ENCODE peak calls at places on chromosome 2, in four cellular contexts. M is hepatocyte, Z is NB4, Y is heart right ventricle. R is an unnamed sample.

GRCh38 chr2:78201064-78201575 is 678.9 kb upstream of the LRRTM4 start:
- DNase-seq in M (no peak), Z (no peak), Y (no peak), R (no peak)

GRCh38 chr2:73998933-73999332 is 14.2 kb downstream of the TET3 start:
- DNase-seq in M (no peak), Z (no peak), Y (no peak), R (no peak)

GRCh38 chr2:214713080-214713830 is 96.2 kb downstream of the BARD1 start:
- DNase-seq in M (no peak), Z (no peak), Y (no peak), R (no peak)

GRCh38 chr2:15727396-15728246 is 136.0 kb downstream of the DDX1 start:
- DNase-seq in M (no peak), Z (no peak), Y (no peak), R (no peak)

GRCh38 chr2:172623249-172623965 is 67.5 kb downstream of the PDK1 start:
- DNase-seq in M (no peak), Z (no peak), Y (no peak), R (peak)

GRCh38 chr2:73418343-73418742 is 32.7 kb downstream of the ALMS1 start:
- DNase-seq in M (peak), Z (peak), Y (peak), R (peak)

GRCh38 chr2:19754907-19755306 is 146.9 kb downstream of the TTC32 start:
- DNase-seq in M (no peak), Z (no peak), Y (no peak), R (no peak)

GRCh38 chr2:109558076-109558882 is 55.5 kb downstream of the SEPTIN10 start:
- DNase-seq in M (peak), Z (peak), Y (no peak), R (peak)

GRCh38 chr2:6326958-6327357 is 538.7 kb downstream of the CMPK2 start:
- DNase-seq in M (no peak), Z (no peak), Y (no peak), R (no peak)

DNA sequence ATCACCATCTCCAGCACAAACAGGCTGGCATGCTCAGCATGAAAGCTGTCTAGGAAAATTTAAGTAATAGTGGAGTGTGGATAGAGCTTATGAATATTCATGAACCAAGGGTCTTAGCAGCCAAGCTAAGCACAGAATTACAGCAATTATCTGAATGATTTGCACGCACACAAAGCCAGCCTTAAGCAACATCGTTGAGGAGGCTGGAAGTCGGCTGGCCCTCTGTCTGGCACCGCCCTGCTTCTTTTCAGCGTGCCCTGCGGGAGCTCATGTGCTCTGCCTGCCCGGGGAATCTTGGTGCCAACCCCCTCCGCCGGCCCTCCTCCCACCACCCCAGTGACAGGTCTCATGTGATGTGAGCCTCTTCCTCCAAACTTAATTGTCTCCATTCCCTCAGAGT is 540.1 kb downstream of the CMPK2 start:
- DNase-seq in M (no peak), Z (no peak), Y (no peak), R (no peak)
- H3K4me3 ChIP-seq in M (no peak), Z (no peak), Y (no peak), R (no peak)

DNA sequence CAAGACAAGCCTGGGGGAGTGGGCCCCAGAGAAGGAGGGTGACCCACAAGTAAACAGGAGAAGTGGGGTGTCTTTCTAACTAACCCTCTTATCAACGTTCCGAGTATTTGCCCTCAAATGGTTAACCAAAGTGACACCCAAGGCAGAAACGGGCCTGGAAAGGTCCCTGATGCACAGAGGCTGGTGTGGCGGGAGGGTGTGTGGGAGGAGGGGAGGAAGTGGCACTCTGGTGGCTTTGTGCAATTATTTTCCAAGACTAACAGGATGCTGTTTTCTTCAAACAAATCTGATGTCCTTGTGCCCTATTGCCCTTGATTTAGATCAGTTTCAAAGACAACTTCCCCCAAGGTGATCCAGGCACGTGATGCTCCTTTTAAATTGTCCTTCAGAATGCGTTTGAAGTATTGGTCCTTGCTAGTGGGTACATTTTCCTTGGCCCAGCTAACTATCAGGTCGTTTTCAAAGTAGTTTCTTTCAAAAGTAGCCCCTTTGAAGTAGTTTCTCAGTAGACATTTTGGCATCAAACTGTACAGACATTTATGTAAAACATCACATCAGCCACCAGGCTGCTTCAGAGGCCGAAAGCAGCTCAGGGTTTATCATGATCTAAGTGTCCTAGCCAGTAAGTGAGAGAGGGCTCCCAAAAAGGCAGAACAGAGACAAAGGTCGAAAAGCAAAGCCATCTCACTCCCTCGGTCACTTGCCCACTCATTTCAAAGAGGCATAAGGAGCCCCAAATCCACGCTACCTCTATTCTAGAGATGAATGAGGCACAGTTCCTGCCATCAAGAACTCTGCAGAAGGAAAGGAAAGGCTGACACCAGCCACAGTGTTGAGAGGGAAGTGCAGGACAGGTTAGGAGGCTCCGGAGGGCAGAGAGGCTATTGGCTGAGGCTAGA is 371.1 kb upstream of the ID2 start:
- DNase-seq in M (no peak), Z (peak), Y (no peak), R (no peak)
- H3K4me3 ChIP-seq in M (no peak), Z (no peak), Y (no peak), R (no peak)

GRCh38 chr2:238847841-238848565 is at the start of gene TWIST2:
- DNase-seq in M (peak), Z (peak), Y (peak), R (peak)
- H3K4me3 ChIP-seq in M (peak), Z (no peak), Y (peak), R (peak)

GRCh38 chr2:37205689-37206341 is 9.5 kb downstream of the CEBPZOS start:
- DNase-seq in M (no peak), Z (no peak), Y (no peak), R (no peak)

GRCh38 chr2:37198681-37199065 is 2.4 kb downstream of the CEBPZOS start:
- DNase-seq in M (no peak), Z (no peak), Y (no peak), R (no peak)

GRCh38 chr2:37201766-37202165 is 5.5 kb downstream of the CEBPZOS start:
- DNase-seq in M (no peak), Z (peak), Y (no peak), R (no peak)

GRCh38 chr2:37201208-37201607 is 4.9 kb downstream of the CEBPZOS start:
- DNase-seq in M (no peak), Z (no peak), Y (no peak), R (no peak)

DNA sequence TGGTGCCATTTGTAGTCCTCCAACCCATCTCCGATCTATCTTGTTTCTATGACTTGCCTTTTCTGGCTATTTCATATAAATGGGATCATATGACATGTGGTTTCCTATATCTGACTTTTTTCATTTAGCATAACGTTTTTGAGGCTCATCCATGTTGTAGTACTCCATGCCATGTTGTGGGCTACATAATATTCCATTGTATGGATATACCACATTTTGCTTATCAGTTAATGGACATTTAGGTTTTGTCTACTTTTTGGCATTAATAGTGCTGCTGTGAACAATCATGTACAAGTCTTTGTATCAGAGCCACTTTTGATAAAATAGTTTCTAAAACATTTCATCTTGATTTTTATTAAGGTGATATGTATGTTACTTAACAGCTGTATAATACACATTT is 7.4 kb downstream of the CEBPZOS start:
- DNase-seq in M (no peak), Z (no peak), Y (no peak), R (no peak)
- H3K4me3 ChIP-seq in M (no peak), Z (no peak), Y (no peak), R (no peak)

DNA sequence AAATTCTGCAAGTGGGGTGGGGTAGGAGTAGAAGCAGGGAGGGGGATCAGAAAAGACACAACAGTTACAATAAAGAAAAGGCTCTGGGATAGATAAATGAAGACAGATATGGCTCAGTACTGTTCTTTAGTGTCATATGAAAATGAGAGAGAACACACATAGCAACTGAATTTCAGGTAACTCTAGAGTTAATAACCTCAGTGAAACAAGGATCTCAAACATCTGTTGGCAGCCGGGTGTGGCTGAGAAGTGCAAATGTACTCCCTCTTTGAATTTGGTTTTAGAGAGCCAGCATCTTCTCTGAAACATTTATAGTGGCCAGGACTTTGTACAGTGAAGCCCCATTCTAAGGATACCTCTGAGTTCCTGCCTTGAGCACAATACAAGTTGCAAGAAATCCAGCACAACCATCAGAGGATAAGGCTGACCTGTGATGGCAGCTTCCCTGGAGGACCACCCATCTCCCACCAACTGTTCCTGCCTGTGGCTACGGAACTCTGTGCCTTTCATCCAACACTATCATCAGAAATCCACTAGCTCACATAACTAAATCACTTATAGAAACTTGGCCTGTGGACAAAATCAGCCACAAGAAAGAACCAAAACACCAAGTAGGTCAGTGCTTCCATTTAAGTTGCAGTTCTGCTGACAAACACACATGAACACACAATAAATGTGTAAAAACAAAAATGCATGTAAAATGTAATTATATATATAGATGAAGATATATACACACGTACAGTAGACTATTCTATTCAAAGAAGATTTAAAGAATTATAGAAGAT is 37.3 kb upstream of the PEX13 start:
- DNase-seq in M (no peak), Z (no peak), Y (no peak), R (no peak)
- H3K4me3 ChIP-seq in M (no peak), Z (no peak), Y (no peak), R (no peak)

DNA sequence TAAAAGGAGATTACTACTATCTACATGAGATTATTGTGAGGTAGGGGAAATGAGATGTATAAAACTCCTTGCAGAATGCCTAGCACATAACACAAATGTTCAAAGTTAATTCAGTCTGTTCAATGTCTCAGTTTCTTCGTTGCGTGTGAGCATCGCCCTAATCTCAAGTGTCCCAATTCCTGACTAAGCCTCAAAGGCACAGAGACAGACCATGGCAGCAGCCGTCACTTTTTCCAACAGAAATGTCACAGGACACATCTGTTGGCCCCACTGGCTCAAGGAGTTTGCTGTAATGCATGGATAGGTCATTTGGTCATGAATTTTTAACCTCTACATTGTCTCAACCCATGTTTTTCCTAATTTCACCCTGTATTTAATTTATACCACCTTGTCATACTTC is 75.3 kb downstream of the STK39 start:
- DNase-seq in M (no peak), Z (no peak), Y (no peak), R (no peak)
- H3K4me3 ChIP-seq in M (no peak), Z (no peak), Y (no peak), R (no peak)

GRCh38 chr2:70768585-70769085 is 635 bp upstream of the ADD2 start:
- DNase-seq in M (no peak), Z (no peak), Y (no peak), R (no peak)

GRCh38 chr2:70766357-70767093 is 1.5 kb downstream of the ADD2 start:
- DNase-seq in M (no peak), Z (no peak), Y (no peak), R (no peak)

GRCh38 chr2:70769450-70769849 is 1.4 kb upstream of the ADD2 start:
- DNase-seq in M (no peak), Z (no peak), Y (no peak), R (no peak)

GRCh38 chr2:70767094-70767698 is 804 bp downstream of the ADD2 start:
- DNase-seq in M (peak), Z (peak), Y (no peak), R (no peak)

DNA sequence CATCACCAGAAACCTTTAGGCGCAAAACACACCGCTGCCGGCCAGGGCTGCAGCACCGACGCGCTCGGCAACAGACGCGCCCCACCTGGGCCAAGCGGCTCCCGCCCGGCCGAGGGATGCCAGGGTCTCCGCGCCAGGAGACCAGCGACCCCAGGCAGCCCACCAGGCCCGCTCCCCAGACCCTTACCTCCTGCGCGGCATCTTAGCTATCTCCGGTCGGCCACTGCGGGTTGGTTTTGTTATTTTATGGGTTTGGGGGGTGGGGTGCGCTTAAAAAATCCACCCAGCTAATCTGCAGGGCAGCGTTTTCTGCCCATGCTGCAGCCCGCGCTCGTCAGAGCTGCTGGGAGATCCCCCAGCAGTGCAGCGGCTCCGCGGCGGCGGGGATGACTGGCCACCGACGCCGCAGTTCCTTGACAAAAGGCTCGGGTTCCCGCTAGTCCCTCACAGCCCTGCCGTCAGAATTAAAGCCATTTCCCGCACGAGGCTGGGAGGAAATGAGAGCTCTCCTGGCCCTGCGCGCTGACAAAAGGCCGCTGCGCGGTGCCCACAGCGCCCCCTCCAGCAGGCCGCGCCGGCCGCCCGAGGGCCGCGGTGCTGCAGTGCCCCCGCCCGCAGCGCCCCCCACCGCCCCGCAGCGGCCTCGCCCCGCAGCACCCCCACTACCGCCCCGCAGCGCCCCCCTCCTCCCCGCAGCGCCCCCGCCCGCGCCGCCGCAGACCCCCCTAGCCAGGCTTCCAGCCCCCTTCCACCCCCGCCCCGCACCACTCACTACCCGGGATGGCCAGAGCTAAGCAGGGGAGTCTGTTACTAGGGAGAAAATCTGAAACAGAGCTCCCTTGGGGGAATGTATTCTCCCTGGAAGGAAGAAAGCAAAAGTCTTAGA is at the start of gene ADD2:
- DNase-seq in M (peak), Z (peak), Y (peak), R (peak)
- H3K4me3 ChIP-seq in M (peak), Z (peak), Y (peak), R (no peak)

R was measured in fibroblast of villous mesenchyme.